ENCODE peak calls at places on chromosome 7, in five cellular contexts. One of them, this sample, is unnamed.

GRCh38 chr7:50507898-50508470 is 57.2 kb downstream of the DDC start:
- DNase-seq in cortex of kidney: no peak
- DNase-seq in Right ventricle myocardium superior: no peak
- DNase-seq in GM12891: no peak
- DNase-seq in ACHN: no peak
- DNase-seq in this sample: no peak

GRCh38 chr7:33745934-33746333 is 159.4 kb upstream of the BMPER start:
- DNase-seq in cortex of kidney: no peak
- DNase-seq in Right ventricle myocardium superior: no peak
- DNase-seq in GM12891: no peak
- DNase-seq in ACHN: no peak
- DNase-seq in this sample: no peak

GRCh38 chr7:38751416-38751815 is 120.2 kb upstream of the AMPH start:
- DNase-seq in cortex of kidney: no peak
- DNase-seq in Right ventricle myocardium superior: no peak
- DNase-seq in GM12891: no peak
- DNase-seq in ACHN: no peak
- DNase-seq in this sample: no peak

GRCh38 chr7:30757343-30757695 is 5.4 kb downstream of the INMT start:
- DNase-seq in cortex of kidney: no peak
- DNase-seq in Right ventricle myocardium superior: no peak
- DNase-seq in GM12891: no peak
- DNase-seq in ACHN: no peak
- DNase-seq in this sample: no peak

GRCh38 chr7:139737221-139738100 is 40.3 kb downstream of the HIPK2 start:
- DNase-seq in cortex of kidney: no peak
- DNase-seq in Right ventricle myocardium superior: no peak
- DNase-seq in GM12891: no peak
- DNase-seq in ACHN: no peak
- DNase-seq in this sample: no peak

GRCh38 chr7:34060548-34060947 is 155.2 kb downstream of the BMPER start:
- DNase-seq in cortex of kidney: no peak
- DNase-seq in Right ventricle myocardium superior: no peak
- DNase-seq in GM12891: no peak
- DNase-seq in ACHN: no peak
- DNase-seq in this sample: no peak

GRCh38 chr7:14085901-14086300 is 96.4 kb upstream of the ETV1 start:
- DNase-seq in cortex of kidney: no peak
- DNase-seq in Right ventricle myocardium superior: no peak
- DNase-seq in GM12891: no peak
- DNase-seq in ACHN: peak
- DNase-seq in this sample: no peak

GRCh38 chr7:151017370-151017952 is 6.8 kb downstream of the ATG9B start:
- DNase-seq in cortex of kidney: no peak
- DNase-seq in Right ventricle myocardium superior: no peak
- DNase-seq in GM12891: no peak
- DNase-seq in ACHN: no peak
- DNase-seq in this sample: no peak

GRCh38 chr7:123131140-123131539 is 68.6 kb downstream of the SLC13A1 start:
- DNase-seq in cortex of kidney: no peak
- DNase-seq in Right ventricle myocardium superior: no peak
- DNase-seq in GM12891: no peak
- DNase-seq in ACHN: peak
- DNase-seq in this sample: no peak

GRCh38 chr7:95886501-95887090 is 114.2 kb downstream of the DYNC1I1 start:
- DNase-seq in cortex of kidney: no peak
- DNase-seq in Right ventricle myocardium superior: no peak
- DNase-seq in GM12891: no peak
- DNase-seq in ACHN: no peak
- DNase-seq in this sample: no peak

GRCh38 chr7:151244871-151245346 is 3.6 kb downstream of the SMARCD3 start:
- DNase-seq in cortex of kidney: no peak
- DNase-seq in Right ventricle myocardium superior: no peak
- DNase-seq in GM12891: no peak
- DNase-seq in ACHN: no peak
- DNase-seq in this sample: no peak

GRCh38 chr7:52005613-52006012 is 689.0 kb upstream of the COBL start:
- DNase-seq in cortex of kidney: no peak
- DNase-seq in Right ventricle myocardium superior: no peak
- DNase-seq in GM12891: no peak
- DNase-seq in ACHN: no peak
- DNase-seq in this sample: no peak

GRCh38 chr7:40194743-40195142 is 59.9 kb downstream of the SUGCT start:
- DNase-seq in cortex of kidney: no peak
- DNase-seq in Right ventricle myocardium superior: no peak
- DNase-seq in GM12891: no peak
- DNase-seq in ACHN: no peak
- DNase-seq in this sample: no peak

GRCh38 chr7:46832136-46832535 is 749.8 kb downstream of the TNS3 start:
- DNase-seq in cortex of kidney: no peak
- DNase-seq in Right ventricle myocardium superior: no peak
- DNase-seq in GM12891: no peak
- DNase-seq in ACHN: no peak
- DNase-seq in this sample: no peak

GRCh38 chr7:102146989-102147388 is 139.7 kb upstream of the SH2B2 start:
- DNase-seq in cortex of kidney: no peak
- DNase-seq in Right ventricle myocardium superior: peak
- DNase-seq in GM12891: no peak
- DNase-seq in ACHN: no peak
- DNase-seq in this sample: no peak

GRCh38 chr7:86768967-86769760 is 125.5 kb downstream of the GRM3 start:
- DNase-seq in cortex of kidney: no peak
- DNase-seq in Right ventricle myocardium superior: no peak
- DNase-seq in GM12891: no peak
- DNase-seq in ACHN: no peak
- DNase-seq in this sample: no peak

GRCh38 chr7:135714534-135715009 is 13.4 kb downstream of the SLC13A4 start:
- DNase-seq in cortex of kidney: no peak
- DNase-seq in Right ventricle myocardium superior: no peak
- DNase-seq in GM12891: no peak
- DNase-seq in ACHN: peak
- DNase-seq in this sample: no peak

GRCh38 chr7:138354066-138354465 is 106.0 kb upstream of the TRIM24 start:
- DNase-seq in cortex of kidney: no peak
- DNase-seq in Right ventricle myocardium superior: no peak
- DNase-seq in GM12891: no peak
- DNase-seq in ACHN: no peak
- DNase-seq in this sample: no peak

GRCh38 chr7:47328392-47329319 is 253.3 kb downstream of the TNS3 start:
- DNase-seq in cortex of kidney: no peak
- DNase-seq in Right ventricle myocardium superior: no peak
- DNase-seq in GM12891: no peak
- DNase-seq in ACHN: no peak
- DNase-seq in this sample: peak

GRCh38 chr7:90955641-90956207 is 308.5 kb upstream of the FZD1 start:
- DNase-seq in cortex of kidney: no peak
- DNase-seq in Right ventricle myocardium superior: no peak
- DNase-seq in GM12891: no peak
- DNase-seq in ACHN: no peak
- DNase-seq in this sample: no peak

GRCh38 chr7:79063019-79063698 is 390.3 kb downstream of the MAGI2 start:
- DNase-seq in cortex of kidney: no peak
- DNase-seq in Right ventricle myocardium superior: no peak
- DNase-seq in GM12891: no peak
- DNase-seq in ACHN: no peak
- DNase-seq in this sample: no peak

GRCh38 chr7:24573008-24573553 is at the start of gene PALS2:
- DNase-seq in cortex of kidney: peak
- DNase-seq in Right ventricle myocardium superior: peak
- DNase-seq in GM12891: peak
- DNase-seq in ACHN: peak
- DNase-seq in this sample: peak

GRCh38 chr7:151793531-151793935 is 83.4 kb downstream of the PRKAG2 start:
- DNase-seq in cortex of kidney: no peak
- DNase-seq in Right ventricle myocardium superior: peak
- DNase-seq in GM12891: no peak
- DNase-seq in ACHN: no peak
- DNase-seq in this sample: no peak

GRCh38 chr7:916291-916941 is 38.1 kb downstream of the ADAP1 start:
- DNase-seq in cortex of kidney: no peak
- DNase-seq in Right ventricle myocardium superior: peak
- DNase-seq in GM12891: no peak
- DNase-seq in ACHN: no peak
- DNase-seq in this sample: no peak

GRCh38 chr7:151735186-151735853 is 141.6 kb downstream of the PRKAG2 start:
- DNase-seq in cortex of kidney: no peak
- DNase-seq in Right ventricle myocardium superior: no peak
- DNase-seq in GM12891: no peak
- DNase-seq in ACHN: no peak
- DNase-seq in this sample: no peak

GRCh38 chr7:47227762-47228177 is 354.1 kb downstream of the TNS3 start:
- DNase-seq in cortex of kidney: no peak
- DNase-seq in Right ventricle myocardium superior: no peak
- DNase-seq in GM12891: no peak
- DNase-seq in ACHN: peak
- DNase-seq in this sample: peak

GRCh38 chr7:114759347-114760062 is 162.4 kb upstream of the MDFIC start:
- DNase-seq in cortex of kidney: no peak
- DNase-seq in Right ventricle myocardium superior: no peak
- DNase-seq in GM12891: no peak
- DNase-seq in ACHN: no peak
- DNase-seq in this sample: no peak

GRCh38 chr7:56033671-56034432 is 17.4 kb downstream of the PSPH start:
- DNase-seq in cortex of kidney: no peak
- DNase-seq in Right ventricle myocardium superior: peak
- DNase-seq in GM12891: peak
- DNase-seq in ACHN: peak
- DNase-seq in this sample: peak

GRCh38 chr7:2619120-2619519 is 12.7 kb upstream of the TTYH3 start:
- DNase-seq in cortex of kidney: no peak
- DNase-seq in Right ventricle myocardium superior: no peak
- DNase-seq in GM12891: no peak
- DNase-seq in ACHN: no peak
- DNase-seq in this sample: no peak

GRCh38 chr7:128742206-128742605 is 3.0 kb downstream of the CALU start:
- DNase-seq in cortex of kidney: no peak
- DNase-seq in Right ventricle myocardium superior: no peak
- DNase-seq in GM12891: no peak
- DNase-seq in ACHN: no peak
- DNase-seq in this sample: no peak